ENCODE peak calls at places on chromosomes 12 and 14, in six cellular contexts. G is tibial artery; V is DMS53; I is H7; W is tibial nerve; O is stimulated activated CD4-positive, alpha-beta T cell treated with anti-CD3 and anti-CD28 coated beads, Interleukin-15, amount 100 ng/mL, for 1 hour. S is an unnamed sample.

GRCh38 chr12:40105515-40106201 is at the start of gene SLC2A13:
- DNase-seq in G (peak), V (peak), I (peak), W (peak), O (peak), S (peak)

GRCh38 chr12:49548822-49549648 is 10.2 kb downstream of the KCNH3 start:
- DNase-seq in G (no peak), V (peak), I (peak), W (no peak), O (no peak), S (peak)

GRCh38 chr14:32311294-32312009 is 17.6 kb upstream of the AKAP6 start:
- DNase-seq in G (no peak), V (no peak), I (no peak), W (no peak), O (no peak), S (no peak)

GRCh38 chr12:88985631-88986030 is 366.7 kb downstream of the DUSP6 start:
- DNase-seq in G (no peak), V (no peak), I (no peak), W (no peak), O (no peak), S (no peak)

GRCh38 chr14:105500036-105500725 is 9.1 kb downstream of the TEDC1 start:
- DNase-seq in G (no peak), V (no peak), I (peak), W (no peak), O (no peak), S (no peak)

GRCh38 chr12:15928870-15929571 is 17.9 kb downstream of the DERA start:
- DNase-seq in G (no peak), V (no peak), I (peak), W (no peak), O (no peak), S (no peak)

GRCh38 chr12:96878704-96879103 is 28.4 kb upstream of the NEDD1 start:
- DNase-seq in G (no peak), V (no peak), I (no peak), W (no peak), O (no peak), S (no peak)

GRCh38 chr14:90796319-90796718 is 19.9 kb downstream of the TTC7B start:
- DNase-seq in G (no peak), V (no peak), I (no peak), W (no peak), O (no peak), S (no peak)

GRCh38 chr12:108457734-108458361 is 57.2 kb upstream of the FICD start:
- DNase-seq in G (no peak), V (no peak), I (no peak), W (no peak), O (no peak), S (no peak)

GRCh38 chr12:132147423-132148367 is 3.4 kb downstream of the NOC4L start:
- DNase-seq in G (no peak), V (no peak), I (no peak), W (peak), O (no peak), S (no peak)

GRCh38 chr14:105857816-105858675 is 331.7 kb downstream of the TMEM121 start:
- DNase-seq in G (peak), V (no peak), I (no peak), W (no peak), O (no peak), S (peak)

GRCh38 chr12:52926596-52927241 is 21.8 kb upstream of the KRT8 start:
- DNase-seq in G (no peak), V (peak), I (no peak), W (no peak), O (no peak), S (no peak)

GRCh38 chr12:131913666-131914065 is 15.4 kb upstream of the PUS1 start:
- DNase-seq in G (no peak), V (no peak), I (no peak), W (no peak), O (no peak), S (no peak)

GRCh38 chr14:80973918-80974317 is 18.5 kb downstream of the TSHR start:
- DNase-seq in G (no peak), V (no peak), I (no peak), W (no peak), O (no peak), S (no peak)

GRCh38 chr14:82447586-82447985 is 913.9 kb upstream of the SEL1L start:
- DNase-seq in G (no peak), V (peak), I (peak), W (no peak), O (no peak), S (no peak)

GRCh38 chr12:57470970-57471656 is 8.6 kb downstream of the ARHGAP9 start:
- DNase-seq in G (no peak), V (no peak), I (no peak), W (no peak), O (no peak), S (no peak)

S was measured in H9.